ENCODE peak calls at places on chromosomes 3 and 15, in eight cellular contexts. V is endothelial cell; S is progenitor cell of endocrine pancreas; H is epithelial cell of esophagus; U is IMR-90; T is T-helper 9 cell; B is EL; O is stimulated activated CD8-positive, alpha-beta memory T cell treated with anti-CD3 and anti-CD28 coated beads, Interleukin-4, amount 100 ng/mL, for 24 hours. Q is an unnamed sample.

GRCh38 chr3:177977381-177978158 is 558.7 kb upstream of the KCNMB2 start:
- DNase-seq in O (no peak), H (peak), T (no peak), U (peak), V (no peak), B (peak), S (no peak), Q (no peak)

GRCh38 chr15:63264685-63265302 is 12.6 kb upstream of the APH1B start:
- DNase-seq in T (no peak), V (no peak), S (no peak), U (peak), B (no peak), O (no peak), H (no peak), Q (no peak)

GRCh38 chr15:33242165-33242564 is 47.7 kb upstream of the FMN1 start:
- DNase-seq in S (no peak), H (peak), U (peak), T (no peak), V (peak), B (peak), O (no peak), Q (no peak)

GRCh38 chr3:183161552-183162345 is 785 bp downstream of the LAMP3 start:
- DNase-seq in V (no peak), S (no peak), O (no peak), T (no peak), B (no peak), H (no peak), U (no peak), Q (no peak)

GRCh38 chr3:100039075-100039474 is 75.2 kb downstream of the FILIP1L start:
- DNase-seq in O (no peak), U (no peak), S (no peak), B (no peak), H (no peak), T (no peak), V (no peak), Q (no peak)

GRCh38 chr3:37986479-37987314 is 3.9 kb upstream of the VILL start:
- DNase-seq in T (no peak), H (peak), V (peak), S (peak), U (no peak), B (no peak), O (no peak), Q (no peak)

GRCh38 chr15:70262591-70263274 is 165.0 kb upstream of the TLE3 start:
- DNase-seq in H (no peak), B (no peak), T (no peak), S (no peak), V (no peak), O (no peak), U (no peak), Q (no peak)

GRCh38 chr15:38254065-38254883 is 1.6 kb downstream of the SPRED1 start:
- DNase-seq in U (peak), H (peak), O (no peak), B (peak), T (no peak), V (peak), S (no peak), Q (peak)

GRCh38 chr15:100880139-100880896 is 687 bp downstream of the ALDH1A3 start:
- DNase-seq in V (peak), B (peak), T (no peak), U (no peak), O (no peak), S (no peak), H (peak), Q (no peak)

GRCh38 chr3:61521229-61521628 is 40.1 kb upstream of the PTPRG start:
- DNase-seq in B (no peak), O (no peak), U (no peak), H (no peak), S (no peak), T (no peak), V (no peak), Q (no peak)

GRCh38 chr3:130470132-130470531 is 46.8 kb upstream of the COL6A6 start:
- DNase-seq in S (no peak), B (no peak), U (no peak), V (no peak), O (no peak), T (no peak), H (peak), Q (no peak)

GRCh38 chr15:62940755-62941361 is 101.7 kb upstream of the TPM1 start:
- DNase-seq in V (no peak), U (peak), B (peak), S (no peak), T (no peak), H (peak), O (no peak), Q (peak)

GRCh38 chr3:168847293-168847883 is 751.7 kb upstream of the GOLIM4 start:
- DNase-seq in U (peak), B (peak), H (peak), O (no peak), V (peak), T (no peak), S (no peak), Q (no peak)